ENCODE peak calls at places on chromosomes 2 and 18, in nine cellular contexts. D is tibial artery; Y is astrocyte of the spinal cord; C is mammary epithelial cell; T is CD8-positive, alpha-beta T cell; P is thoracic aorta; R is osteoblast; J is foreskin fibroblast; G is ascending aorta. B is an unnamed sample.

GRCh38 chr2:202135111-202135874 is 62.2 kb downstream of the KIAA2012 start:
- DNase-seq in P (peak; percentile 33), D (peak; percentile 91), T (no peak), C (peak; percentile 69), G (peak; percentile 87), R (peak; percentile 98), Y (peak; percentile 98), J (peak; percentile 98), B (no peak)

GRCh38 chr18:75473316-75473715 is 45.8 kb upstream of the SMIM21 start:
- DNase-seq in R (no peak), C (no peak), Y (peak; percentile 50), T (no peak), D (no peak), J (no peak), G (no peak), P (no peak), B (no peak)

GRCh38 chr2:167388497-167388896 is 500.2 kb downstream of the XIRP2 start:
- DNase-seq in R (no peak), C (no peak), J (no peak), G (no peak), T (no peak), Y (no peak), D (no peak), P (no peak), B (no peak)

GRCh38 chr2:95289251-95289650 is 7.9 kb upstream of the KCNIP3 start:
- DNase-seq in Y (no peak), R (no peak), C (no peak), D (no peak), T (no peak), G (no peak), J (no peak), P (no peak), B (no peak)

GRCh38 chr2:72050734-72051133 is 96.9 kb downstream of the CYP26B1 start:
- DNase-seq in D (no peak), J (no peak), G (no peak), P (no peak), C (no peak), Y (no peak), T (no peak), R (no peak), B (no peak)

GRCh38 chr2:133158442-133158841 is 409.8 kb downstream of the NCKAP5 start:
- DNase-seq in Y (no peak), J (no peak), P (no peak), D (no peak), G (no peak), C (no peak), T (no peak), R (no peak), B (no peak)

GRCh38 chr2:99183025-99183424 is 2.0 kb downstream of the MRPL30 start:
- DNase-seq in Y (no peak), R (no peak), D (no peak), C (no peak), G (no peak), P (no peak), T (no peak), J (peak; percentile 5), B (no peak)

GRCh38 chr2:224268441-224268840 is 133.5 kb downstream of the FAM124B start:
- DNase-seq in G (no peak), Y (peak; percentile 97), R (peak; percentile 77), J (peak; percentile 76), T (no peak), P (no peak), D (no peak), C (peak; percentile 66), B (no peak)

GRCh38 chr2:105330681-105331375 is 1.3 kb upstream of the TGFBRAP1 start:
- DNase-seq in D (no peak), P (no peak), J (no peak), R (no peak), C (no peak), T (no peak), G (no peak), Y (no peak), B (no peak)

DNA sequence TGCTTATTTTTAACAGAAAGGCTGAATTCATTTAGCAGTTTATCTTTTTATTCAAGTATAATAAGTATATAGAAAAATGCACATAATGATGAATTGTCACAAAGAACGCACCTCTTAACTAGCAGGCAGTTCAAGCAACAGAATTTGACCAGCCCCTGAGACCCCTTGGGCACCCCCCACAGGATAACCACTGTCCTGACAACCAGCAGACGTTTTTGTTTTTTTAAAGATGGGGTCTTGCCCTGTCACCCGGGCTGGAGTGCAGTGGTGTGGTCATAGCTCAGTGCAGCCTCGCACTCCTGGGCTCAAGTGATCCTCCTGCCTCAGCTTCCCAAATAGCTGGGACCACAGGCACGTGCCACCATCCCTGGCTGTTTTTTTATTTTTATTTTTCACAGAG is 14.0 kb downstream of the PRELID3A start:
- DNase-seq in R (no peak), Y (no peak), C (no peak), D (no peak), P (no peak), T (no peak), G (no peak), J (no peak), B (no peak)
- TF ChIP-seq CTCF in R (no peak), Y (no peak), C (no peak), D (no peak), P (no peak), T (no peak), G (no peak), J (no peak), B (no peak)

GRCh38 chr2:171813729-171814128 is 80.3 kb downstream of the SLC25A12 start:
- DNase-seq in Y (no peak), G (no peak), T (no peak), J (no peak), D (no peak), C (no peak), R (no peak), P (no peak), B (no peak)
- TF ChIP-seq CTCF in Y (no peak), G (no peak), T (no peak), J (no peak), D (no peak), C (no peak), R (peak; percentile 4), P (no peak), B (no peak)

DNA sequence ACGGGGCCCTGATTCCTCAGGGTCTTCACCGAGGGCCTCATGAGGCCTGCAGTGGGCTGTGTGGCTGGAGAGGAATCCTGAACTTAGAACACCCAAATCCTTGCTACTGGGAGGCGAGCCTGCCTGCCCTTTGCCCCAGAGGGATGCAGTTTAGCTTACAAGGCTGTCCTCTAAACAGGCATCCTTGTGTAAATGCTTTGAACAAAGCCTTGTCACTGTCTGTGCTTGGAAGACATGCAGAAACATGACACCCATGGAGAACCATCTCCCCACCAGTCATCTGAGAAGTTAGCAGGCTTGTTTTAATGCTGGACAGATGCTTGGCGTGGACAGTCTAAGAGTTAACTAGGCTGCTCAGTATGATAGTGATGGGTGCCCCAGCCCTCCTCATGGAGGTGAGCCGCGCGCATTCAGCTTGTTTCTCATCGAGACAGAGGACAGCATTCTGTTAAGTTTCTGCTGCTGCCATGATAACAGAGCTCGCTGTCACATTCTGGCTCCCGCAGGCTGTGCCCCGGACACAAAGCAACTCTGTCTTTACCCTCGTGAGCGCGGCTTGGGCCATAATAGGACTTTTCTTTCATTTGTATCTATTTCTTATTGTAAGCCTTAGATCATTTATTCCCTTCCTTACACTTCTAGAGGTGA is 42.8 kb downstream of the ADI1 start:
- DNase-seq in Y (peak; percentile 59), G (no peak), D (no peak), C (no peak), J (peak; percentile 78), T (no peak), R (peak; percentile 25), P (no peak), B (no peak)
- TF ChIP-seq CTCF in Y (no peak), G (no peak), D (no peak), C (no peak), J (no peak), T (no peak), R (no peak), P (no peak), B (no peak)

GRCh38 chr2:217207387-217208010 is 347.6 kb upstream of the TNP1 start:
- DNase-seq in Y (no peak), R (no peak), J (no peak), C (no peak), D (no peak), T (no peak), P (no peak), G (no peak), B (no peak)
- TF ChIP-seq CTCF in Y (no peak), R (no peak), J (no peak), C (no peak), D (no peak), T (no peak), P (no peak), G (no peak), B (no peak)

GRCh38 chr2:217553689-217554088 is 449.1 kb downstream of the TNS1 start:
- DNase-seq in T (no peak), D (no peak), P (no peak), J (no peak), R (no peak), C (no peak), G (no peak), Y (no peak), B (no peak)
- TF ChIP-seq CTCF in T (no peak), D (no peak), P (no peak), J (no peak), R (no peak), C (no peak), G (no peak), Y (no peak), B (no peak)

GRCh38 chr2:209556354-209556961 is 132.6 kb downstream of the MAP2 start:
- DNase-seq in G (no peak), T (no peak), D (no peak), R (peak; percentile 48), J (peak; percentile 35), P (no peak), C (peak; percentile 40), Y (peak; percentile 61), B (no peak)
- TF ChIP-seq CTCF in G (peak; percentile 53), T (no peak), D (peak; percentile 46), R (peak; percentile 75), J (peak; percentile 64), P (peak; percentile 38), C (peak; percentile 74), Y (peak; percentile 62), B (peak; percentile 22)

DNA sequence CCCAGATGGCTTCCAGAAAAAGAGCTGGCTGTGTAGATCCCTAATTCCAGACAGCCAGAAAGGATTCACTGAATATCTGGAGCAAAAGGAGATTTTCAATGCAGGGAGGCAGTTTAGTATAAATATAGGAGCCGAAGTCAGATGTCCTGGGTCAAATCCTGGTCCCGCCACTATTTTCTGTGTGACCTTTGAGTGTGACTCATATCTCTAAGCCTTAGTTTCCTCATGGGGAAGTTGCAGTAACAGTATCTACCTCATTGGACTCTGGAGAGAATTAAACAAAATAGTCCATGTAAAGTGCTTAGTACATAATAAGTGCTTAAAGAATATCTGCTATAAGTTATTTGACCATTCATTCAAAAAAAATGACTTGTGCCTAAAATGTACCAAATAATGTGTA is 52.1 kb upstream of the ITGA6 start:
- DNase-seq in R (no peak), G (no peak), C (no peak), P (no peak), D (no peak), Y (no peak), T (no peak), J (no peak), B (no peak)
- TF ChIP-seq CTCF in R (no peak), G (no peak), C (no peak), P (no peak), D (no peak), Y (no peak), T (no peak), J (no peak), B (no peak)

B was measured in CD14-positive monocyte.